ENCODE peak calls at places on chromosomes 5 and 9, in seven cellular contexts. F is NCI-H1105 treated with DMSO at 0.1 percent for 48 hours, N is T-cell, D is NCI-H2029, Q is endothelial cell, G is NCI-H748 treated with DMSO at 0.1 percent for 48 hours, K is GM04504. H is an unnamed sample.

GRCh38 chr9:129009584-129010141 is 18.5 kb downstream of the SH3GLB2 start:
- DNase-seq in F (no peak), G (no peak), D (no peak), Q (no peak), N (no peak), K (no peak), H (no peak)

GRCh38 chr5:72596956-72597355 is 89.7 kb upstream of the ZNF366 start:
- DNase-seq in K (no peak), D (no peak), F (no peak), G (no peak), N (no peak), Q (no peak), H (no peak)

GRCh38 chr5:35926389-35927051 is 11.9 kb downstream of the CAPSL start:
- DNase-seq in D (peak), G (peak), N (peak), F (peak), K (peak), Q (peak), H (no peak)

GRCh38 chr5:134091626-134092121 is 22.8 kb upstream of the TCF7 start:
- DNase-seq in G (no peak), Q (no peak), D (no peak), F (no peak), N (no peak), K (no peak), H (no peak)

GRCh38 chr5:135890867-135891266 is 4.8 kb downstream of the IL9 start:
- DNase-seq in F (no peak), N (no peak), Q (no peak), D (no peak), K (no peak), G (no peak), H (no peak)

GRCh38 chr9:120841930-120842684 is 615 bp downstream of the PSMD5 start:
- DNase-seq in K (no peak), N (no peak), D (no peak), F (no peak), Q (no peak), G (no peak), H (no peak)

GRCh38 chr9:120344230-120344629 is 235.7 kb downstream of the CDK5RAP2 start:
- DNase-seq in G (no peak), F (no peak), K (peak), Q (no peak), D (no peak), N (no peak), H (no peak)

GRCh38 chr5:120599576-120599975 is 135.5 kb downstream of the PRR16 start:
- DNase-seq in N (no peak), G (no peak), K (no peak), F (no peak), D (no peak), Q (no peak), H (no peak)

GRCh38 chr5:120682851-120683250 is 218.8 kb downstream of the PRR16 start:
- DNase-seq in K (peak), D (no peak), N (no peak), G (no peak), Q (no peak), F (no peak), H (no peak)

GRCh38 chr5:163565931-163566608 is 60.7 kb downstream of the MAT2B start:
- DNase-seq in D (no peak), N (peak), G (peak), Q (peak), K (no peak), F (peak), H (peak)

GRCh38 chr5:146048994-146049703 is 56.2 kb downstream of the PLAC8L1 start:
- DNase-seq in D (peak), K (peak), Q (peak), G (peak), N (no peak), F (peak), H (peak)

H was measured in LNCaP clone FGC.